ENCODE peak calls at places on chromosomes 4 and X, in six cellular contexts. M is heart right ventricle, K is upper lobe of left lung, S is WTC11, Y is colonic mucosa, B is cardiac muscle cell. I is an unnamed sample.
A peak's percentile ranks its signal among the peaks of the same experiment; 100 is the strongest.

GRCh38 chr4:137861682-137862081 is 329.4 kb upstream of the PCDH18 start:
- DNase-seq in B (peak; percentile 49), Y (no peak), M (no peak), K (no peak), S (no peak), I (no peak)

GRCh38 chr4:183602444-183603102 is 56.4 kb downstream of the RWDD4 start:
- DNase-seq in K (no peak), S (no peak), Y (no peak), M (no peak), B (peak; percentile 37), I (no peak)

GRCh38 chr4:47528651-47529050 is 43.6 kb downstream of the ATP10D start:
- DNase-seq in K (no peak), B (peak; percentile 68), M (no peak), S (no peak), Y (no peak), I (no peak)

GRCh38 chrX:23901065-23901464 is 6.7 kb downstream of the APOO start:
- DNase-seq in K (no peak), S (no peak), B (peak; percentile 68), M (no peak), Y (no peak), I (no peak)

GRCh38 chrX:15468036-15468435 is 25.1 kb downstream of the PIR start:
- DNase-seq in M (no peak), S (no peak), B (peak; percentile 64), Y (no peak), K (no peak), I (no peak)

GRCh38 chr4:7217453-7218310 is 25.3 kb downstream of the SORCS2 start:
- DNase-seq in B (peak; percentile 63), M (no peak), K (peak; percentile 71), S (no peak), Y (no peak), I (no peak)

GRCh38 chr4:105306158-105306781 is 159.6 kb downstream of the TET2 start:
- DNase-seq in K (no peak), S (no peak), B (no peak), Y (no peak), M (no peak), I (no peak)

GRCh38 chr4:168868044-168868855 is 141.8 kb downstream of the CBR4 start:
- DNase-seq in B (peak; percentile 82), Y (no peak), K (no peak), S (no peak), M (no peak), I (no peak)

GRCh38 chrX:15497865-15498264 is 2.7 kb upstream of the BMX start:
- DNase-seq in B (peak; percentile 69), M (peak; percentile 39), Y (peak; percentile 77), S (peak; percentile 69), K (no peak), I (no peak)

GRCh38 chr4:108556166-108556565 is 64.2 kb upstream of the RPL34 start:
- DNase-seq in B (no peak), S (no peak), K (no peak), M (no peak), Y (no peak), I (no peak)

GRCh38 chr4:186149872-186150271 is 41.5 kb upstream of the CYP4V2 start:
- DNase-seq in B (peak; percentile 83), M (peak; percentile 82), K (no peak), Y (peak; percentile 49), S (no peak), I (peak; percentile 67)

GRCh38 chr4:77821775-77822174 is 2.6 kb upstream of the CNOT6L start:
- DNase-seq in S (no peak), Y (no peak), B (no peak), M (no peak), K (no peak), I (no peak)

GRCh38 chr4:67714248-67714583 is 13.3 kb upstream of the UBA6 start:
- DNase-seq in B (peak; percentile 7), M (no peak), S (no peak), K (no peak), Y (no peak), I (no peak)

GRCh38 chrX:24203072-24203808 is 53.7 kb downstream of the ZFX start:
- DNase-seq in Y (no peak), S (no peak), K (no peak), M (no peak), B (no peak), I (no peak)

GRCh38 chr4:81351653-81352455 is 119.9 kb downstream of the RASGEF1B start:
- DNase-seq in S (peak; percentile 85), Y (peak; percentile 81), M (peak; percentile 64), K (no peak), B (peak; percentile 88), I (no peak)

GRCh38 chr4:8703401-8703696 is 110.8 kb downstream of the CPZ start:
- DNase-seq in M (no peak), S (peak; percentile 7), Y (no peak), K (no peak), B (no peak), I (peak; percentile 47)

GRCh38 chr4:182801626-182802025 is 115.6 kb downstream of the DCTD start:
- DNase-seq in M (no peak), S (no peak), B (no peak), Y (no peak), K (no peak), I (no peak)

GRCh38 chr4:111475001-111475400 is 670.3 kb upstream of the FAM241A start:
- DNase-seq in Y (peak; percentile 58), M (peak; percentile 13), B (peak; percentile 49), S (peak; percentile 67), K (no peak), I (no peak)

GRCh38 chr4:41613362-41613761 is 75.4 kb downstream of the LIMCH1 start:
- DNase-seq in Y (peak; percentile 19), B (no peak), K (no peak), S (peak; percentile 29), M (no peak), I (no peak)

GRCh38 chr4:100022792-100023222 is 72.7 kb upstream of the H2AZ1 start:
- DNase-seq in Y (no peak), B (peak; percentile 16), S (peak; percentile 29), K (no peak), M (no peak), I (no peak)

GRCh38 chr4:113070755-113071154 is 21.3 kb downstream of the ANK2 start:
- DNase-seq in Y (no peak), K (no peak), S (no peak), M (no peak), B (no peak), I (no peak)

GRCh38 chr4:55819634-55820033 is at the start of gene EXOC1L:
- DNase-seq in Y (no peak), S (peak; percentile 84), M (no peak), K (peak; percentile 47), B (peak; percentile 52), I (no peak)

GRCh38 chrX:56786889-56787733 is 58.1 kb downstream of the NBDY start:
- DNase-seq in M (no peak), K (no peak), S (no peak), B (no peak), Y (no peak), I (no peak)

DNA sequence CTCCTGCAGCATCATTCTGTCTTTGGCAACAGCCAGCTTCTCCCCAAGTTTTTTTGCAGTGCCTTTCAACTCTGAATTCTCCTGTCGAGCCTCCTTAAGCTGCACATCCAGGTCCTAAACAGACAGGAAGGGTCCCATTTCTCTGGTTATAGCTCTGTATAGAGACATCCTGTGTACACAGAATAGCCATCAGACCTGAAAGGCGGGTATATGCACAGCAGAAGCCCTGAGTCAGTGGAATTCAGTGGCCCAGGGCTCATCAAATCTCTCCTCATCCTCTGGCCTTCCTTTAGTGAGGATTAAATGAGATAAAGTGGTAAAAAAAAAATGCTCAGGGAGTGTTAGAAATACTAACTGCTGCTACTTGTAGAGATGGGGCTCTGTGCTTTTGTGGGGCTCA is 73.8 kb downstream of the FAM184B start:
- DNase-seq in Y (no peak), M (no peak), S (no peak), B (no peak), K (no peak), I (no peak)
- TF ChIP-seq CTCF in Y (no peak), M (no peak), S (no peak), B (no peak), K (no peak), I (no peak)

GRCh38 chrX:47628980-47629379 is 750 bp downstream of the CFP start:
- DNase-seq in K (no peak), S (peak; percentile 23), Y (no peak), B (no peak), M (no peak), I (no peak)
- TF ChIP-seq CTCF in K (no peak), S (no peak), Y (no peak), B (peak; percentile 12), M (no peak), I (no peak)

GRCh38 chr4:154687840-154688239 is 56.0 kb upstream of the LRAT start:
- DNase-seq in B (no peak), S (no peak), M (no peak), K (no peak), Y (no peak), I (no peak)

GRCh38 chr4:154683956-154684681 is 59.7 kb upstream of the LRAT start:
- DNase-seq in S (no peak), Y (no peak), K (no peak), B (no peak), M (no peak), I (no peak)

GRCh38 chr4:154691229-154691628 is 52.6 kb upstream of the LRAT start:
- DNase-seq in Y (no peak), M (no peak), S (no peak), K (no peak), B (no peak), I (no peak)

GRCh38 chr4:154692311-154692818 is 51.4 kb upstream of the LRAT start:
- DNase-seq in M (no peak), Y (no peak), B (no peak), K (no peak), S (no peak), I (no peak)

DNA sequence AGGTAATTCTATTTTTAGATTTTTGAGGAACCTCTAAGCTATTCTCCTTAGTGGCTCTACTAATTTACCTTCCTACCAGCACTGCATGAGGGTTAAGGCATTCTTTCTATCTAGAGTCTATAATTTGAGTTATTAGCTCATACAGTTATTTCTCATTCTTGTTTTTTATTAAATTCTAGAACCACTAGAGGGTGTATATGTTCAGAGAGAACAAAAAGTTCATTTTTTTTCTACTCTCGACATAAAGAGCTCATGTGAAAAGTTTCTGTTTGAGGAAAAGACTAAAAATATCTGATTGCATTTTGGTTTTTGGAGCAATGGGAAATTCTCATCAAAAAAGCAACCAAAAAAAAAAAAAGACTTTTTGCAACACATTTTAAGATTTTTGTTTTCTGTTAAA is 57.0 kb upstream of the LRAT start:
- DNase-seq in B (no peak), K (no peak), S (no peak), Y (no peak), M (no peak), I (no peak)
- TF ChIP-seq CTCF in B (peak; percentile 20), K (no peak), S (no peak), Y (no peak), M (no peak), I (peak; percentile 47)

DNA sequence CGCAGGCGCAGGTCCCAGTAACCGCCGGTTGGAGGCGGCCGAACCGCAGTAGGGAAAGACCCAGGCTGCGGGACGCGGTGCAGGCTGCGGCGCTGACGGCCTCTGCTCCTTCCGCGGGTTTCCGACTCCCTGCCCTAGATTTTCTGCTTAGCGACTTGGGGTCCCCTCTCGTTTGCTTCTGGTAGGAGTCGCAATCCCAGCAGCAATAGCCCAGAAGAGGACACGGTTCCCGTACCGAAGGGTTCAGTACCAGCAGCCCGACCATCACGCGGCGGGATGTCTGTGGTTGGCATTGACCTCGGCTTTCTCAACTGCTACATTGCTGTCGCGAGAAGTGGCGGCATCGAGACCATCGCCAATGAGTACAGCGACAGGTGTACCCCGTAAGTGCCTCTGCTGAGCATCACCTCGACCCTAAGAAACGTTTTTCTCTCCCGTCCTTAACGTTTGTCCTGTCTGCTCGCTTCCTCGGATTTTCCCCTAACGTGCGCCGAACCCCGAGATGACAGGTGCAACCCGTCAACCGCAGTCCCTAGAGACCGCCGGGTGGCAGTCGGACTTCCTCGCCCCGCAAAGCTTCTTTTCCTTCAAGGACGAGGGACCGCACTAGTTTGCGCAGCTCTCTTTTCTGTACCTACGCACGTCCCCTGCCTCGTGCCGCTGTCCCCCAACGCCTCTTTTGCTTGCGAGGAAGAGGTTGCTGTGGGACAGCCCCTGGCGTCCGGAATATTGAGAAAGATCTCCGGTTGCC is at the start of gene HSPA4L:
- DNase-seq in B (no peak), S (peak; percentile 43), K (peak; percentile 47), Y (peak; percentile 51), M (peak; percentile 67), I (no peak)
- TF ChIP-seq CTCF in B (peak; percentile 40), S (no peak), K (peak; percentile 46), Y (no peak), M (no peak), I (peak; percentile 60)